ENCODE peak calls at places on chromosomes 1 and 21, in seven cellular contexts. S is HCT116, Y is SK-N-SH, V is GM12878, G is K562, N is H1, W is HepG2. A is an unnamed sample.

GRCh38 chr1:195376190-195376589 is 1232.0 kb downstream of the KCNT2 start:
- DNase-seq in V (no peak), W (peak; percentile 0), G (no peak), N (no peak), S (peak; percentile 1), Y (no peak), A (no peak)

GRCh38 chr1:227917081-227917950 is 30.4 kb downstream of the WNT9A start:
- DNase-seq in N (no peak), G (no peak), W (no peak), V (no peak), Y (no peak), S (no peak), A (no peak)

GRCh38 chr1:158025576-158026230 is 32.3 kb downstream of the KIRREL1 start:
- DNase-seq in G (no peak), Y (no peak), N (no peak), S (no peak), W (no peak), V (no peak), A (no peak)

GRCh38 chr1:4716406-4716805 is 62.0 kb downstream of the AJAP1 start:
- DNase-seq in S (no peak), V (no peak), N (no peak), W (no peak), Y (no peak), G (no peak), A (no peak)

GRCh38 chr21:35336534-35336933 is 287.4 kb upstream of the RUNX1 start:
- DNase-seq in W (no peak), Y (no peak), G (peak; percentile 35), S (no peak), V (no peak), N (no peak), A (no peak)

GRCh38 chr1:222979561-222979960 is 163.5 kb downstream of the TLR5 start:
- DNase-seq in N (no peak), Y (no peak), S (no peak), G (no peak), V (no peak), W (no peak), A (no peak)

GRCh38 chr1:245225267-245225666 is 70.5 kb downstream of the KIF26B start:
- DNase-seq in N (no peak), V (no peak), Y (no peak), G (no peak), S (no peak), W (no peak), A (no peak)

GRCh38 chr1:165419839-165420238 is 25.1 kb downstream of the RXRG start:
- DNase-seq in Y (no peak), W (no peak), V (no peak), N (no peak), S (no peak), G (no peak), A (no peak)

DNA sequence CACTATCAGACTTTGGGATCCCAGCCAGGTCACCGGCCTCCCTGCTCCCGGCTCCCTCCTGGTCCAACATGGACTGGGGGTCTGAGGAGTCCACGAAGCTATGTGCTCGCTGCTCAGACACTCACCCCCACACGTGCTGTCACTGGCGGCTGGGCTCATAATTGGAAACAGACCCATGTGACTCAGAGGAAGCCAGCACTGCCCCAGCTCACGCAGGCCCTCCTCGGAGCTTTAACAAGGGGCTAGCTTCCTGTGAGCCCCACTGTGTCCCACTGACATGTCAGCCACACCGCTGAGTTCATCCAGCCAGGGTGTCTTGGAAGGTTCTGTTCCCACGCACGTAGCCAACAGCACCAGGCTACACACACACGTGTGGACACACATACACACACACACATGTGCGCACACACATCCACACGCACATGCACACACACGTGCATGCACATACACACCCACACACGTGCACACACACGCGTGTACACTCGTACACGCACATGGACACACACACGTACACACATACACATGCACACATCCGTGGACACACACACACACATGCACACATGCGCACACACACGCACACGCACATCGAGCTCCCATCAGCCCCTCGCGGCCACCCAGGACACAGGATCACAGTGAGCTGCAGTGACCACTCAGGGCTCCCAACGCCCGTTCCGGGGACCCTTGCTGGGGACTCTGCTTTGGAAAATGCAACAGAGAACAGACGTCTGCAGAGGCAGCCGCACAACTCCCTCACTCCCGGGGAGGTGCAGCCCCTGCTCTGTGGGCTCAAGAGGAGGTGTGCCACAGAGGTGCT is 18.3 kb upstream of the COL6A2 start:
- DNase-seq in V (no peak), W (no peak), N (no peak), S (no peak), G (no peak), Y (peak; percentile 92), A (no peak)
- TF ChIP-seq JUND in V (no peak), W (no peak), N (no peak), S (no peak), G (no peak), Y (no peak), A (no peak)

GRCh38 chr1:181583598-181583997 is 100.3 kb downstream of the CACNA1E start:
- DNase-seq in Y (no peak), S (peak; percentile 4), N (peak; percentile 36), V (no peak), W (peak; percentile 6), G (no peak), A (peak; percentile 28)
- TF ChIP-seq JUND in Y (no peak), S (no peak), N (no peak), V (no peak), W (no peak), G (no peak), A (no peak)

DNA sequence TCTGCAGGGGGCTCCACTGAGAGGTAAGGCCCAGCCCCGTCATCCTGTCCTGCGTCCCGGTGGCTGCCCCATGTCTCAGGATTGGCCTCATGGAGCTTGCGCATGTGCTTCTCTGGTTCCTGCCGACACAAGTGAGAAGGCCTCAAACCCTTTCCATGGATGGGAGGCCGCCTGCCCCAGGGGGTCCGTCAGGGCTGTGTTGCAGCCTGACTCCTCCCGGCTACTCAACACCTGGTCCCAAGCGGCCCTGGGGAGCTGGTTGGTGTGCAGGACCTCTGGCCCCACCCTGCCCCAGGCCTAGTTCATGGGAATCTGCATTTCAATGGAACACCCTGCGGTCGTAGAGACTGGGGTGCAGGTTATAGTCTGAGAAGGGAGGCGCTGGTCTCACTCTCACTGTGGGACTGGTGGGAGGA is 21.1 kb upstream of the PDE9A start:
- DNase-seq in Y (no peak), G (no peak), V (no peak), N (no peak), S (no peak), W (no peak), A (no peak)
- TF ChIP-seq JUND in Y (no peak), G (no peak), V (no peak), N (no peak), S (no peak), W (no peak), A (no peak)

GRCh38 chr1:113118266-113118665 is 45.3 kb downstream of the LRIG2 start:
- DNase-seq in V (no peak), N (no peak), G (no peak), Y (no peak), S (no peak), W (no peak), A (no peak)
- TF ChIP-seq JUND in V (no peak), N (no peak), G (no peak), Y (no peak), S (no peak), W (no peak), A (no peak)

DNA sequence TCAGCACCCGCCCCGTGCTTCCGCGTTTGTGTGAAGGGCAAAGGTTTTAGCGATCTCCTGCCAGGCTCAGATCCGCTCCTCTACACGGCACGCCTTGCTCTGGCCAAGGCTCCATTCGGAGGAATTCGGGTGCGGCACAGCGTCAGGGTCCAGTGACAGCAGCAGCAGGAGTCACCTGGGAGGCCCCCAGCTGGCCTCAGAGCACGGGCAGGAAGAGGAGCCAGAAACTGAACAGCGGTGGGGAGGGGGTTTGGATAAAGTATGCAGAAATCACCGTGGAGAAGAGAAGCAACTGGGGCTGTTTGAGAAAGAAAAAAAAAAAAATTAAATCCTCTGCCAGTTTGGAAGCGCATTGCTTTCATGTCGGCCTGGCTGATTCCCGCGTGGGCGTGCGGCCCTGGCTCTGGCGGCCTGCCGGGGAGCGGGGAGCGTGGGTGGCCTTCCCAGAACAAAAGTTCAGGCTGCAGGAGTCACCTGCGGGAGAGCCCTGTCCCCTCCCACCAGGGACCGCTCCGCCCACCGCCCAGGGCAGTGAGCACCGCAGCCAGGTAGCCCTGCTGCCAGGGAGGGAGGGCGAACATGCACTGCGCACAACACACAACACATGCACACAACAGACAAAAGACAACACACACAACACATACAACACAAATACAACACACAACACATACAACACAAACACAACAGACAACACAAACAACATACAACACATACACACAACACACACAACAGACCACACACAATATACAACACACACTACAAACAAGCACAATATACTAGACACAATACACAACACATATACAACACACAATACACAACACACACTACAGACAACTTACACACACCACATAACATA is 107.6 kb downstream of the ETS2 start:
- DNase-seq in W (no peak), S (peak; percentile 77), N (no peak), Y (peak; percentile 61), V (no peak), G (peak; percentile 67), A (peak; percentile 77)
- TF ChIP-seq JUND in W (no peak), S (no peak), N (no peak), Y (no peak), V (no peak), G (no peak), A (no peak)

DNA sequence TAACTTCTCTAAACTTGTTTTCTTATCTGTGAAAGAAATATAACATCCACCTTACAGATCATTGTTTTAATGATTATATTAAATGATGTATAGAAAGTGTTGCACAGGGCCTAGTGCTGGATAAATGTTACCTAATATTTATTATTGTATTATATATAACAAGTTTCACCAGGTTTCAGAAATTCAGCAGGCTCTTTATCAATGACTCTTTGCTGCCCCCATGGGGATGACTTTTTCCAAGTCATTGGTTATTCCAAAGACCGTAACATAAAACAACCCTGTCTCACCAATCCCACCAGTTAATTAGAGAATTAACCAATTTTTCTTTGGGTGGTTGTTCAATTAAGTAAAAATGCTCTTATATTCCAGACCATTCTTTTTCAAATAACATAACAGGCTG is 7.3 kb upstream of the DEDD start:
- DNase-seq in S (no peak), V (no peak), Y (peak; percentile 64), G (peak; percentile 43), W (peak; percentile 56), N (no peak), A (no peak)
- TF ChIP-seq JUND in S (no peak), V (no peak), Y (no peak), G (no peak), W (no peak), N (no peak), A (no peak)

GRCh38 chr1:109161836-109162606 is 48.1 kb downstream of the ELAPOR1 start:
- DNase-seq in N (no peak), G (no peak), Y (no peak), W (no peak), S (no peak), V (peak; percentile 58), A (no peak)
- TF ChIP-seq JUND in N (no peak), G (no peak), Y (no peak), W (no peak), S (no peak), V (no peak), A (no peak)

GRCh38 chr1:117928881-117929339 is 511 bp downstream of the GDAP2 start:
- DNase-seq in S (peak; percentile 39), V (no peak), N (peak; percentile 9), G (peak; percentile 60), Y (peak; percentile 64), W (peak; percentile 69), A (peak; percentile 66)
- TF ChIP-seq JUND in S (no peak), V (no peak), N (no peak), G (peak; percentile 11), Y (no peak), W (no peak), A (no peak)

GRCh38 chr1:32266926-32267645 is 16.0 kb downstream of the LCK start:
- DNase-seq in G (no peak), Y (no peak), N (no peak), V (no peak), W (peak; percentile 39), S (no peak), A (no peak)
- TF ChIP-seq JUND in G (no peak), Y (no peak), N (no peak), V (no peak), W (no peak), S (no peak), A (no peak)